ENCODE peak calls at places on chromosomes 12 and 14, in nine cellular contexts. V, D, Z, I, B, R, C, K and W are unnamed samples.

GRCh38 chr12:77120695-77121094 is 55.3 kb upstream of the E2F7 start:
- DNase-seq in B (no peak), C (no peak), I (no peak), D (no peak), K (no peak), V (peak), Z (no peak), R (no peak), W (no peak)

GRCh38 chr12:109130755-109131521 is 14.6 kb downstream of the ACACB start:
- DNase-seq in V (no peak), I (no peak), B (peak), K (peak), D (no peak), R (peak), Z (peak), C (no peak), W (no peak)

GRCh38 chr12:97168804-97169203 is 261.7 kb downstream of the NEDD1 start:
- DNase-seq in I (no peak), D (no peak), B (no peak), R (no peak), Z (peak), K (no peak), C (no peak), V (no peak), W (no peak)

GRCh38 chr14:23061995-23062394 is 4.7 kb upstream of the CDH24 start:
- DNase-seq in Z (no peak), V (peak), I (no peak), R (peak), B (peak), K (no peak), D (no peak), C (peak), W (no peak)

GRCh38 chr14:64721391-64721791 is 17.2 kb downstream of the PLEKHG3 start:
- DNase-seq in Z (no peak), R (peak), K (no peak), V (peak), D (peak), C (peak), B (no peak), I (no peak), W (no peak)

GRCh38 chr14:39069923-39070322 is 33.1 kb downstream of the SEC23A start:
- DNase-seq in C (no peak), V (no peak), I (no peak), D (no peak), R (no peak), B (no peak), Z (no peak), K (no peak), W (no peak)

GRCh38 chr14:62209287-62209899 is 447.2 kb downstream of the SNAPC1 start:
- DNase-seq in V (peak), B (no peak), D (no peak), I (no peak), K (no peak), C (no peak), Z (no peak), R (no peak), W (no peak)

GRCh38 chr14:25431211-25432076 is 381.5 kb upstream of the STXBP6 start:
- DNase-seq in V (no peak), C (no peak), D (no peak), I (no peak), K (peak), Z (peak), B (no peak), R (no peak), W (no peak)

GRCh38 chr12:101581190-101581589 is 13.6 kb upstream of the MYBPC1 start:
- DNase-seq in V (no peak), I (no peak), Z (no peak), K (no peak), C (no peak), R (no peak), D (no peak), B (no peak), W (no peak)

GRCh38 chr12:17999174-17999801 is 90.7 kb downstream of the RERGL start:
- DNase-seq in I (no peak), C (no peak), Z (no peak), B (no peak), V (no peak), K (no peak), R (no peak), D (no peak), W (no peak)

GRCh38 chr12:65170245-65170881 is 980 bp downstream of the LEMD3 start:
- DNase-seq in V (peak), K (peak), C (peak), B (peak), I (peak), D (no peak), Z (peak), R (peak), W (peak)

GRCh38 chr12:89706551-89707348 is 1.9 kb downstream of the ATP2B1 start:
- DNase-seq in D (no peak), B (no peak), Z (peak), K (peak), V (peak), R (peak), C (no peak), I (no peak), W (peak)

GRCh38 chr14:77478796-77479195 is 19.8 kb downstream of the ISM2 start:
- DNase-seq in K (no peak), V (no peak), I (no peak), Z (no peak), C (no peak), R (no peak), B (no peak), D (no peak), W (no peak)

GRCh38 chr12:1670815-1671268 is 20.0 kb upstream of the ADIPOR2 start:
- DNase-seq in B (no peak), V (no peak), C (peak), K (no peak), D (no peak), Z (no peak), R (no peak), I (no peak), W (no peak)

GRCh38 chr12:115885040-115885439 is 392.5 kb downstream of the MED13L start:
- DNase-seq in C (no peak), D (no peak), V (no peak), Z (no peak), K (no peak), B (no peak), R (no peak), I (no peak), W (no peak)

GRCh38 chr12:70722584-70723343 is 85.5 kb upstream of the PTPRB start:
- DNase-seq in K (no peak), R (no peak), V (no peak), I (no peak), Z (no peak), C (no peak), D (no peak), B (no peak), W (no peak)

GRCh38 chr12:124547626-124548025 is 19.8 kb downstream of the NCOR2 start:
- DNase-seq in B (no peak), D (no peak), I (no peak), Z (no peak), K (no peak), C (no peak), R (no peak), V (no peak), W (no peak)

DNA sequence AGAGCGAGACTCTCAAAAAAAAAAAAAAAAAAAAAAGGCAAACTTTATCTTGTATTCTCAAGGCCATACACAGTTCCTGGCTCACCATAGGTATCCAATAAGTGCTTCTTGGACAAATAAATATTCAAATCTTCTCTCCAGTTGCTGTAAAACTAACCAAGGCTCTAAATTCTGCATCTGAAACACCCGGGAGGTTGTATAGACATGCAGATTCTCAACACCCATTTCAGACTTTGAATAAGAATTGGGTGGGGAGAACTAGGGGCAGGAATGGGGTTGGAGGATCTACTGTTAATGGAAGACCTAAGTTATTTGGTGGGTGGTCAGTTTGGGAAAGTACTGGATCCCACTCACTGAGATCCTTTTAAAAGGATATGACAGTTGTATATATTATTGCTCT is 1.0 kb downstream of the GDF3 start:
- DNase-seq in Z (peak), D (no peak), B (no peak), R (no peak), V (no peak), K (no peak), C (no peak), I (no peak), W (no peak)
- H3K27ac ChIP-seq in Z (peak), D (no peak), B (no peak), R (no peak), V (no peak), K (no peak), C (no peak), I (no peak), W (no peak)

DNA sequence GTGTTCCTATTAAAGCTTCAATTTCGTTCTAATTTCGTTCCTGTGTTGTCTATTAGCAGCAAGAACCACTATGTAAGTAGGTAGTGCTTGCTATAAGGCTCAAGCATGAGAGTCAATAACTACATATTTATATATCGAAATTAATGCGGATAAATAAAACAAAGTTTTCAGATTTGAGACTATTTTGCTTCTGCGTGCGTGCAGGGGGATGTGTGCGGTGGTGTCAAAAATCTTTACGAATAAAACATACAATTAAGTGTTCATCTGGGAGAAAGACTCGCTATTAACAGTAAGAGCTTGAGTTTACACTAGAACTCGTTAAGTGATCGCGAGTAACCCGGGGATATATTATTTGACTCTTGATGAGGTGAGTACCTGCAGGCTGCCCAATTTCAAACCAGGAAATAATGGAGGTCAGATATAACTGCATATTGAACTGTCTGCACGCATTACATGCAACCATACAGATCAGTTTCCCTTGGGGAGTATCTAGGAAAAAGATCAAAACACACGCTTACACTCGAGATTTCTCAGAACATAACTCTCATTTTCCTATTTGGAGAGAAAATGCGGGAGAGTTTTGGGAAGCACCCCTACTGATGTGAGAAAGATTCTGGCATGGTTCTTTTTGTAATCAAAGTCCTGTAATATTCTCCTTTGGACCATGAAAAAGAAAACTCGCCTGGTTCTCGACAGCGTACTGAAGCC is 814 bp downstream of the TWF1 start:
- DNase-seq in Z (peak), I (peak), B (no peak), C (no peak), K (peak), D (no peak), R (no peak), V (no peak), W (no peak)
- H3K27ac ChIP-seq in Z (peak), I (peak), B (peak), C (peak), K (peak), D (peak), R (peak), V (peak), W (peak)

GRCh38 chr14:100536721-100537700 is 50.2 kb downstream of the BEGAIN start:
- DNase-seq in C (peak), R (peak), V (no peak), I (no peak), Z (no peak), D (no peak), K (no peak), B (no peak), W (peak)
- H3K27ac ChIP-seq in C (no peak), R (no peak), V (no peak), I (no peak), Z (no peak), D (no peak), K (no peak), B (no peak), W (no peak)

GRCh38 chr12:14256139-14256538 is 109.3 kb upstream of the ATF7IP start:
- DNase-seq in K (no peak), C (no peak), D (no peak), B (no peak), Z (no peak), R (no peak), V (peak), I (peak), W (no peak)
- H3K27ac ChIP-seq in K (peak), C (peak), D (peak), B (no peak), Z (peak), R (peak), V (no peak), I (peak), W (peak)

DNA sequence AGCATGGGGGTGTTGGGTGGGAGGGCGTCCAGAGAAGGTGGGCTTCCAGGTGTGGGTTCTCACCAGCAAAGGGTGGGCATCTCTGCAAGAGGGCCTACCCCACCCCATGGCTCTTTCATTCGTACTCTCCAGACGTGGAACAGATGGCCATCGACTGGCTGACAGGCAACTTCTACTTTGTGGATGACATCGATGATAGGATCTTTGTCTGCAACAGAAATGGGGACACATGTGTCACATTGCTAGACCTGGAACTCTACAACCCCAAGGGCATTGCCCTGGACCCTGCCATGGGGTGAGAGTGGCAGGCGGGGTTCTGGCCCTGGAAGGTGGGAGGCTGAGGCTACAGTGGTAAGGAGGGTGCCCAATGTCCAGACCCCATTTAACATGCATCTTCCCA is 6.7 kb upstream of the LRP1-AS start:
- DNase-seq in V (no peak), Z (no peak), D (no peak), R (no peak), K (no peak), I (no peak), B (no peak), C (no peak), W (no peak)
- H3K27ac ChIP-seq in V (no peak), Z (no peak), D (peak), R (no peak), K (no peak), I (no peak), B (no peak), C (peak), W (no peak)

GRCh38 chr12:131735153-131735456 is 24.2 kb downstream of the SFSWAP start:
- DNase-seq in K (no peak), R (no peak), D (no peak), C (no peak), Z (no peak), I (no peak), B (no peak), V (no peak), W (no peak)
- H3K27ac ChIP-seq in K (no peak), R (no peak), D (no peak), C (no peak), Z (peak), I (no peak), B (no peak), V (no peak), W (no peak)

GRCh38 chr12:103850429-103850828 is 9.4 kb upstream of the NT5DC3 start:
- DNase-seq in V (no peak), Z (no peak), B (no peak), R (no peak), D (no peak), I (no peak), C (no peak), K (no peak), W (no peak)

GRCh38 chr12:103844296-103844695 is 3.3 kb upstream of the NT5DC3 start:
- DNase-seq in D (no peak), I (no peak), B (no peak), V (no peak), C (no peak), Z (no peak), K (no peak), R (no peak), W (no peak)

GRCh38 chr12:103848917-103849491 is 8.0 kb upstream of the NT5DC3 start:
- DNase-seq in K (no peak), I (no peak), R (no peak), C (no peak), Z (no peak), D (no peak), V (no peak), B (no peak), W (no peak)

GRCh38 chr12:103848132-103848531 is 7.1 kb upstream of the NT5DC3 start:
- DNase-seq in I (no peak), D (no peak), K (no peak), C (no peak), R (no peak), B (no peak), V (no peak), Z (no peak), W (no peak)

GRCh38 chr12:103846415-103846814 is 5.4 kb upstream of the NT5DC3 start:
- DNase-seq in Z (no peak), K (no peak), B (no peak), C (no peak), V (no peak), R (no peak), I (no peak), D (no peak), W (no peak)
- H3K27ac ChIP-seq in Z (no peak), K (no peak), B (no peak), C (no peak), V (no peak), R (no peak), I (no peak), D (no peak), W (no peak)

DNA sequence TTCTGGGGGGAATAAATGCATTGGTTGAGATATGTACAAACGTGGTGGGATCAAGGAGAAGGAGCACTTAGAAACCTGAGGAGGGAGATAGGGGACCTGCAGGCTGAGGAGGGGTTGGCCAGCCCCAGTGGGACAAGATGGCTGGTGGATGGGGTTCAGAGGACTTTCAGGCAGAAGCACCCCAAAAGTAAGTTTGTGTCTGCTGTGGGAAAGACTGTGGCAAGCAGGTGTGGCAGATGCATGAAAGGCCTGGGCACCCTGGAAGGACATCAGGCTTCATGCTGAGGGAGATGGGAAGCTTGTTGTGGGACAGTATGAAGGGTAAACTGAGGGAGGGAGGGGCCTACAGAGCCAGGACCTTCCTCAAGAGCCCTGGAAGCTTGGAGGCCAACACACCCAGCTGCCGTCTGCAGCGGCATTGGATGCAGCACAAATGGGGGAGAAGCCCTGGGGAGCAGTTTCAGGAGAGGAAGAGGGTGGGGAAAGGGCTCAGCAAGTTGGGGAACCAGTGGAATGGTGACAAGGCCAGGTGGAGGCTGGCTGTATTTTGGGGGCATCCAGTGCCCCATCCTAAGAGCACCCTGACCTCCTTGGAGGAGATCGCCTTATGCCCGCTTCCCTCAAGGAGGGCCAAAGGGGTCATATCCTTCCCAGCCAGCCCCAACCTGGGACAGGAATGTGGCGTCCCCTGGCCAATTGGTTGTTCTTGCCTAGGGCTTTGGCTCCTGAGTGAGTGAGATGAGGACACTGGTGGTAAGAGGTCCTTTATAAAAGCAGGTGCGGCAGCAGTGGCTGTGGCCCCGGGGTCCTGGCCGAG is 20.8 kb downstream of the NFKBIA start:
- DNase-seq in K (no peak), D (no peak), Z (no peak), I (no peak), B (no peak), V (no peak), C (no peak), R (peak), W (no peak)
- H3K27ac ChIP-seq in K (peak), D (peak), Z (no peak), I (no peak), B (no peak), V (peak), C (peak), R (peak), W (peak)